ENCODE peak calls at places on chromosome 11, in nine cellular contexts. D, G, B, I, X, P, W, E and R are unnamed samples.

GRCh38 chr11:57222239-57222638 is 14.8 kb downstream of the APLNR start:
- DNase-seq in D (peak; percentile 38), G (no peak), X (no peak), I (no peak), E (no peak), P (no peak), W (no peak), B (no peak), R (no peak)

GRCh38 chr11:88292156-88292844 is 45.2 kb downstream of the CTSC start:
- DNase-seq in D (peak; percentile 57), X (no peak), G (peak; percentile 15), E (peak; percentile 26), I (no peak), P (no peak), B (no peak), W (no peak), R (no peak)

GRCh38 chr11:1017269-1018005 is 19.1 kb downstream of the MUC6 start:
- DNase-seq in B (no peak), E (peak; percentile 34), G (no peak), I (no peak), X (no peak), W (no peak), P (no peak), D (peak; percentile 20), R (no peak)

GRCh38 chr11:63641727-63642126 is 27.5 kb upstream of the PLAAT3 start:
- DNase-seq in G (no peak), W (no peak), D (peak; percentile 17), I (no peak), B (no peak), X (no peak), E (no peak), P (no peak), R (no peak)

GRCh38 chr11:12687740-12688139 is 13.5 kb downstream of the TEAD1 start:
- DNase-seq in P (no peak), I (no peak), B (no peak), X (no peak), W (no peak), D (no peak), E (no peak), G (no peak), R (no peak)

GRCh38 chr11:128471138-128471661 is 116.2 kb downstream of the ETS1 start:
- DNase-seq in E (no peak), B (no peak), W (no peak), D (no peak), I (peak; percentile 96), G (no peak), X (no peak), P (peak; percentile 64), R (no peak)

GRCh38 chr11:128886401-128887119 is 4.6 kb upstream of the KCNJ5 start:
- DNase-seq in D (no peak), E (no peak), B (no peak), P (no peak), G (no peak), X (peak; percentile 54), I (peak; percentile 24), W (peak; percentile 38), R (no peak)

GRCh38 chr11:13260963-13261599 is 16.5 kb upstream of the BMAL1 start:
- DNase-seq in W (no peak), G (no peak), D (peak; percentile 45), I (no peak), P (no peak), B (no peak), E (peak; percentile 20), X (no peak), R (no peak)

GRCh38 chr11:45725776-45726606 is 60.6 kb upstream of the CHST1 start:
- DNase-seq in G (peak; percentile 46), W (no peak), I (no peak), B (no peak), D (no peak), E (no peak), P (no peak), X (no peak), R (no peak)

GRCh38 chr11:26028294-26028954 is 303.5 kb upstream of the ANO3 start:
- DNase-seq in G (no peak), X (no peak), P (no peak), W (peak; percentile 8), B (no peak), D (no peak), I (no peak), E (no peak), R (no peak)

GRCh38 chr11:72263363-72263762 is 19.4 kb upstream of the PHOX2A start:
- DNase-seq in P (no peak), W (no peak), B (no peak), E (no peak), G (no peak), X (no peak), D (peak; percentile 17), I (no peak), R (no peak)

GRCh38 chr11:17412488-17413180 is 24.2 kb upstream of the KCNJ11 start:
- DNase-seq in X (peak; percentile 89), P (no peak), I (no peak), B (no peak), E (no peak), W (no peak), D (no peak), G (no peak), R (no peak)

DNA sequence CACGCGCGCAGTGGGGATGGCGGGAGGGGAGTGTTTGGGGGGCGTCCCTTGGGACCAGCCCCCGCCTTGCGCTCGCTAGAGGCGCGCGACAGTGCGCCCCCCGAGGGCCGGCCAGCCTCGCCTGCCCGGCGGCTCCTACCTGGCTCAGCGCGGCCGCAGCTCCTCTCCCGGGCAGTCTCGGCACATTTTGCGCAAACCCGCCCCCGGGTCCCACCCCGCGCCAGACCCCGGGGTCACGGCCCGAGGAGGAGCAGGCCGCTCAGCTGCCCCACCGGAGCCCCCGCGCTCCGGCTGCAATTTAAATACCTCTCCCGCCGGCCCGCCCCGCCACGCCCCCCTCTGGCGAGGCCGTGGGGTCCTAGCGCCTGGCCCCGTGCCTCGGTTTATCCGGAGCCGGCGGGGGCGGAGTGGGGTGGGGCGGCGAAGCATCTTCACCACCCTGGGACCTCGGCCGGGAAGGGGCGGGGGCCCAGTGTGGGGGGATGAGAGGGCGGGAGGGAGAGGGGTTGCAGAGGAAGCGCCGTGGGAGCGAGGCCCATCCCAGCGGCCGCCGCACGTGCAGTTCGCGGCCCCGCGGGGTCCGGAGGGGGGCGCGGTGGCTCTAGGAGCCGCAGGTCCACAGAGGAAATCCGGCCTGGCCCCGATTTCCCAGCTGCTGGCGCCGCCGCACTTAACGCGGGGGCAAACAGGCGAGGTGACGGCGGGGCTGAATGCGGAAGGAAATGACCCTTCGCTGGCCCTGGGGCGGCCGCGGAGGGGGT is at the start of gene LRRC32:
- DNase-seq in I (peak; percentile 83), D (peak; percentile 82), X (peak; percentile 78), W (peak; percentile 55), P (peak; percentile 26), G (peak; percentile 77), E (peak; percentile 62), B (no peak), R (no peak)
- H3K27ac ChIP-seq in I (peak within 1 kb of the TSS; percentile 94), D (peak within 1 kb of the TSS; percentile 79), X (no peak within 1 kb of the TSS), W (peak within 1 kb of the TSS; percentile 40), P (no peak within 1 kb of the TSS), G (no peak within 1 kb of the TSS), E (peak within 1 kb of the TSS; percentile 77), B (no peak within 1 kb of the TSS), R (no peak within 1 kb of the TSS)

DNA sequence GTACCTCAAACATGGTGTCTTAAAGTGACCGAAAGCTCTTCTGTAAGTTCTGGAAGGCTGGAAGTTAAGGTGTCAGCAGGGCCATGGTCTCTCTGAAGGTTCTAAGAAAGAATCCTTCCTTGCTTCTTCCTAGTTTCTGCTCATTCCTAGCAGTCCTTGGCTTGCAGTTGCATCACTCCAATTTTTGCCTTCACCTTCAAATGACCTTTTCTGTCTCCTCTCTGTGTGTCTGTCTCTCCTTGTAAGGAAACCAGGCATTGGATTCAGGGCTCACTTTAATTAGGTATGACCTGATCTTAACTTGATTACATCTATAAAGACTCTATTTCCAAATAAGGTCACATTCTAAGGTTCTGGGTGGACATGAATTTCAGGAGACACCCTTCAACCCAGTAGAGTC is 8.7 kb downstream of the AASDHPPT start:
- DNase-seq in X (no peak), D (no peak), P (no peak), G (no peak), B (no peak), E (no peak), I (no peak), W (no peak), R (no peak)
- H3K27ac ChIP-seq in X (peak overlapping the region; percentile 2), D (no peak overlapping the region), P (no peak overlapping the region), G (no peak overlapping the region), B (no peak overlapping the region), E (no peak overlapping the region), I (no peak overlapping the region), W (no peak overlapping the region), R (no peak overlapping the region)

GRCh38 chr11:10506013-10506370 is 35.0 kb downstream of the RNF141 start:
- DNase-seq in B (no peak), P (no peak), X (no peak), W (no peak), D (no peak), G (no peak), E (no peak), I (no peak), R (no peak)

GRCh38 chr11:10503217-10503616 is 37.8 kb downstream of the RNF141 start:
- DNase-seq in W (no peak), P (no peak), I (no peak), X (no peak), G (no peak), B (no peak), D (no peak), E (no peak), R (no peak)

GRCh38 chr11:10504490-10504889 is 36.5 kb downstream of the RNF141 start:
- DNase-seq in B (no peak), E (no peak), I (no peak), G (no peak), P (no peak), W (no peak), D (no peak), X (no peak), R (no peak)

GRCh38 chr11:10503777-10504176 is 37.2 kb downstream of the RNF141 start:
- DNase-seq in X (no peak), G (no peak), I (no peak), E (no peak), W (no peak), B (no peak), D (no peak), P (no peak), R (no peak)

GRCh38 chr11:10505278-10506012 is 35.5 kb downstream of the RNF141 start:
- DNase-seq in I (no peak), D (peak; percentile 65), X (no peak), G (no peak), B (no peak), E (no peak), W (no peak), P (no peak), R (no peak)
- H3K27ac ChIP-seq in I (no peak overlapping the region), D (peak overlapping the region; percentile 71), X (no peak overlapping the region), G (no peak overlapping the region), B (no peak overlapping the region), E (no peak overlapping the region), W (no peak overlapping the region), P (no peak overlapping the region), R (peak overlapping the region; percentile 46)

DNA sequence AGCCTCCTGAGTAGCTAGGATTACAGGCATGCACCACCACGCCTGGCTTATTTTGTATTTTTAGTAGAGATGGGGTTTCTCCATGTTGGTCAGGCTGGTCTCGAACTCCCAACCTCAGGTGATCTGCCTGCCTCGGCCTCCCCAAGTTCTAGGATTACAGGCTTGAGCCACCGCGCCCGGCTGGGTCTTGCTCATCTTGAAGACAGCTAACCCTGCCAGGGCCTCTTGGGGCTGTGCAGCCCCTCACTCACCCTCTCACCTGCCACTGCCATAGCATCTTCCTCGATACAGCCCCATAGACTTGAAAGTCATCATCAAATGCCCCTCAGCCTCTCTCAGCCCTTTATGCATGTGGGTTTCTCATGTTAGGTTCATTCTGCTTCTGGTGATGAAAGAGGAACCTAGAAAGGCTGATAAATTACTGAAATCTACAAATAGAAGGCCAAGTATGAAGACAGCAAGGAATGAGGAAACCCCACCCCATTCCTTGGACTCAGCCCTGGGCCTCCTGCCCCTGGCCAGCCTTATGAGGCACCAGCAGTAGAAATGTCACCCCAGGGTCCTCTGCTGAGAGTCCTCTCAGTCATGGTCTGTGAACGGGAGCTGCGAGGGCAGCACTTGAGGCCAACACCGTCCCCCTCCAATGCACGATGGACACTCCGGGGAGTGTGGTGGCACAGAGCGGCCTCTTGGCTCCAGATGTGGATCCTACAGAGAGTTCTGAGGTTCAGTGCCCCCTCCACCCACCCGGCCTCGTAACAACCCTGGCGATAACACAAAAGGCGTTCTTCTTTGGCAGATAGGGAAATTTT is 24.8 kb downstream of the SCGB1A1 start:
- DNase-seq in B (no peak), I (no peak), W (no peak), G (peak; percentile 49), D (no peak), X (no peak), E (peak; percentile 38), P (no peak), R (no peak)
- H3K27ac ChIP-seq in B (no peak overlapping the region), I (no peak overlapping the region), W (peak overlapping the region; percentile 80), G (peak overlapping the region; percentile 63), D (no peak overlapping the region), X (no peak overlapping the region), E (peak overlapping the region; percentile 95), P (no peak overlapping the region), R (peak overlapping the region; percentile 49)